ENCODE peak calls at places on chromosomes 1 and 21, in eight cellular contexts. K is upper lobe of right lung; B is pancreas; R is lower lobe of right lung; L is body of pancreas; O is GM23248; J is CD8-positive, alpha-beta memory T cell; G is HAP-1. X is an unnamed sample. For H3K4me1, the result is how much of the 10 kb centered on the place peaks cover.

GRCh38 chr1:1315435-1315901 is 7.1 kb downstream of the PUSL1 start:
- DNase-seq in K (no peak), B (no peak), R (no peak), L (no peak), O (no peak), J (no peak), G (no peak), X (no peak)

GRCh38 chr1:93841771-93842170 is 37.2 kb downstream of the DNTTIP2 start:
- DNase-seq in K (no peak), B (no peak), R (no peak), L (no peak), O (no peak), J (no peak), G (no peak), X (no peak)

GRCh38 chr1:96538883-96539282 is 182.7 kb upstream of the PTBP2 start:
- DNase-seq in K (no peak), B (no peak), R (no peak), L (peak), O (peak), J (no peak), G (no peak), X (no peak)

GRCh38 chr1:17207046-17207445 is 2.1 kb downstream of the PADI1 start:
- DNase-seq in K (no peak), B (no peak), R (peak), L (peak), O (peak), J (peak), G (no peak), X (no peak)

GRCh38 chr1:145891143-145891542 is 5.5 kb upstream of the ANKRD35 start:
- DNase-seq in K (no peak), B (no peak), R (no peak), L (no peak), O (no peak), J (no peak), G (no peak), X (no peak)

GRCh38 chr21:42187976-42188653 is 30.8 kb upstream of the ABCG1 start:
- DNase-seq in K (no peak), B (no peak), R (peak), L (peak), O (peak), J (peak), G (no peak), X (peak)

GRCh38 chr21:29870814-29871213 is 69.0 kb downstream of the GRIK1 start:
- DNase-seq in K (no peak), B (no peak), R (no peak), L (no peak), O (no peak), J (no peak), G (no peak), X (no peak)

GRCh38 chr1:153220606-153221303 is 3.4 kb downstream of the PRR9 start:
- DNase-seq in K (no peak), B (no peak), R (no peak), L (no peak), O (no peak), J (no peak), G (no peak), X (no peak)

GRCh38 chr1:143699731-143700130 is 272.1 kb downstream of the FAM72C start:
- DNase-seq in K (no peak), B (no peak), R (no peak), L (no peak), O (no peak), J (no peak), G (no peak), X (no peak)

GRCh38 chr1:47940321-47940720 is 56.9 kb downstream of the TRABD2B start:
- DNase-seq in K (no peak), B (no peak), R (no peak), L (no peak), O (peak), J (no peak), G (no peak), X (no peak)

GRCh38 chr1:36156329-36157114 is 562 bp downstream of the MAP7D1 start:
- DNase-seq in K (peak), B (peak), R (peak), L (peak), O (peak), J (peak), G (peak), X (no peak)

GRCh38 chr1:175742790-175743459 is 470 bp downstream of the TNR start:
- DNase-seq in K (no peak), B (peak), R (no peak), L (peak), O (peak), J (no peak), G (peak), X (no peak)

GRCh38 chr1:153627797-153628626 is at the start of gene S100A1:
- DNase-seq in K (no peak), B (no peak), R (no peak), L (no peak), O (no peak), J (peak), G (no peak), X (no peak)

DNA sequence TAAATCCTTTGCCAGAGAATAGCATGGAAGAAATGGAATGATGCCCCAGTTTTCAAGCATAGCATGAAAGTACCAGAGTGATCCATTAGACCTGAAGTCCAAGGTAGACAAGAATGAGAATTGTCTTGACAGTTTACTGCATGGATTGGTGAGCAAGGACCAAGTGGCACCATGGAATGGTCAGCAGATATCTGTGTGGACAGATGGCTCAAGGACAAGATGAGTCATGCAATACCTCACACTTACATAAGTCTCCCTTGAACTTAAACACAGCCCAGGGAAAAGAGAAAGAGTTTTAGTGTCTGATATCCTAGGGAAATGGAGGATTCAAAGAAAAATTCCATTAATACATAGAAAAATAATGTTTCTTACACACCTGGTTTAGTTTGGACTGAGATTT is 195.2 kb downstream of the MRPL39 start:
- DNase-seq in K (no peak), B (no peak), R (no peak), L (no peak), O (no peak), J (no peak), G (no peak), X (no peak)
- H3K4me3 ChIP-seq in K (no peak), B (no peak), R (no peak), L (no peak), O (no peak), J (no peak), G (no peak), X (no peak)

GRCh38 chr1:12587981-12588620 is 29.9 kb downstream of the DHRS3 start:
- DNase-seq in K (no peak), B (no peak), R (no peak), L (no peak), O (no peak), J (no peak), G (no peak), X (no peak)
- H3K4me1 ChIP-seq in K (under half), B (under half), R (under half), L (under half), O (under half), J (under half), G (under half), X (under half)

DNA sequence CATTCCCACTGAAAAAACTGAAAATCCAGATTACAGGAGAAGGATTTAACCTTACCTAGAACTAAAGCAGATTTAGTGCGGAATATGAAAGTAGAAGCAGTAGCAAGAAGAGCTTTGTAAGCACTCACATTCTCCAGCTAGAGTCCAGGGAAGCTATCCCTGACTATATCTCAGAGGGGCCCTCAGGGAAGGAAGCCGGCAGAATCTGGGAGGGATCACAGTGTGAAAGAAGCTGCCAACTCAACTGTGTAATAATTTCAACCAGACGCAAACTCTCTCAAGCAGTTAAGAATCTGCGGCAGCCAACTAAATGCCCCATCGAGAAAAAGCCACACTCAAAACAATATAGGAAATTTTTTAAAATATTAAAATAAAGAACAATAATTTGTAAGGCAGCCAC is 163.8 kb downstream of the EIF4G3 start:
- DNase-seq in K (no peak), B (no peak), R (no peak), L (no peak), O (peak), J (no peak), G (no peak), X (no peak)
- H3K4me3 ChIP-seq in K (no peak), B (no peak), R (no peak), L (no peak), O (no peak), J (no peak), G (no peak), X (no peak)

GRCh38 chr21:44975720-44976555 is 36.1 kb downstream of the SLX9 start:
- DNase-seq in K (no peak), B (no peak), R (no peak), L (no peak), O (no peak), J (no peak), G (no peak), X (no peak)

GRCh38 chr21:44974676-44975075 is 34.8 kb downstream of the SLX9 start:
- DNase-seq in K (no peak), B (no peak), R (no peak), L (no peak), O (no peak), J (no peak), G (no peak), X (no peak)

GRCh38 chr21:44979687-44980561 is 40.1 kb downstream of the SLX9 start:
- DNase-seq in K (no peak), B (no peak), R (no peak), L (no peak), O (no peak), J (no peak), G (no peak), X (no peak)

GRCh38 chr21:44980562-44981489 is 41.0 kb downstream of the SLX9 start:
- DNase-seq in K (no peak), B (no peak), R (no peak), L (no peak), O (no peak), J (no peak), G (no peak), X (no peak)

DNA sequence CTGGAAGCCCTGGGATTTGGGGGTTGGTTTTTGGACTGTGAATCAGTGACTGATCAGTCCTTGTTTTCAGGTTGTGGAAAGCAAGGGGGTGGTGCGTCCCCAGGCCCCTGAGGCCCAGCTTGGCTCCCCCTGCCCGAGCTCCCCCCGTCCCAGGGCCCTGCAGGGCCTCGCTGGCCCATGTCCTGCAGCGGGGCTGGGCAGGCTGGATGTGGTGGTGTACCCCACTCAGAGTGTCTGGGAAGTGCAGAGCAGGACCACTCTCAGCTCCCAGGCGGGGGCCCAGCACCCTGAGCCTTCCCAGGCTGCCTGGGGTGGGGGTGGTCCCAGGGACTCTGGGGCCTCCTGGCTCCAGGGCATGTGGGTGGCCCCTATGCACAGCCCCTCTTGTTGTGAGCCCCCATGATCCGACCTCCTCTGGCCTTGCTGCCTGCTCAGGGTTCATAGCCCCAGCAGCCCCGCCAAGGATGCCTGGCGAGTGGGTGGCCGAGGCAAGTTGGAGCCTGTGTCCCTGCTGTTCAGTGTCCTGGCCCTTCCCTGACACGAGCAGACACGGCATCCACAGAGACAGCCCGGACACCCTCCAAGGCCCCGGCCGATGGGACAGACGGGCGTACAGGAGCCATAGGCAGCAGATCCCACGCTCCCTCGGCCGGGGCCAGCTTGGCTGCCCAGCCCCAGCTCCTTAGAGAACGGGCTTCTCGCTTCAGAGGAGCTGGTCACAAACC is 37.9 kb downstream of the SLX9 start:
- DNase-seq in K (no peak), B (no peak), R (no peak), L (no peak), O (no peak), J (no peak), G (no peak), X (no peak)
- H3K4me1 ChIP-seq in K (under half), B (under half), R (under half), L (under half), O (under half), J (under half), G (under half), X (under half)

DNA sequence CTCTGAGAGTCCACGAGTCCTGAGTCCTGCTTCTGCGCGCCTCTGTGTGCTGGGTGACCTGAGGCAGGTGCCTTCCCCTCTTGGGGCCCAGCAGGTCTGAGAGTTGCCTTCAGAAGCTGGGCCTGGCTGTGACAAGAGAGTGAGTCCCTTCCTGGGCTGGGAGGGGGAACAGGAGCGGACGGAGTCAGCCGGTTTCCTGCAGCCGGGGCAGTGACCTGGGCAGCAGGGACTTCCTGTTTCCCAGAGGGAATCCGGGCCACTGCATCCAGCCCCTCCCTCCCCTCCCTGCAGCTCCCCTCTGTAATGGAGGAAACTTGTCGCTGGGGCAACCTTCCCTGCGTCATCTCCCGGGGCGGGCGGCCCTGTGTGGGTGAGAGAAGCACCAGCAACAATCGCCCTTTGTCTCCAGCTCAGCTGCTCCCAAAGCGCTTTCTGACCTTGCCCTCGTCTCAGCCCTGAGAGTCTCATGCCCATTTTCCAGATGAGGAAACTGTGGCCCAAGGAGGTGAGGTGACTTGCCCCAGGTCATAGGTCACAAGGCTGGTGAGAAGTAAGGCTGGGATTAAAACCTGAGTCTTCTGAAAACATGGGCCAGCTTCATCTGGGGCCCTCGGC is 61.1 kb downstream of the SDC3 start:
- DNase-seq in K (peak), B (peak), R (peak), L (peak), O (no peak), J (no peak), G (no peak), X (no peak)
- H3K4me3 ChIP-seq in K (no peak), B (no peak), R (no peak), L (no peak), O (no peak), J (no peak), G (no peak), X (no peak)

GRCh38 chr1:37479255-37480124 is 5.1 kb downstream of the ZC3H12A start:
- DNase-seq in K (peak), B (peak), R (peak), L (peak), O (peak), J (peak), G (no peak), X (peak)
- H3K4me1 ChIP-seq in K (half or more), B (under half), R (half or more), L (half or more), O (under half), J (under half), G (under half), X (under half)

GRCh38 chr1:247104965-247105364 is 809 bp upstream of the ZNF669 start:
- DNase-seq in K (no peak), B (no peak), R (no peak), L (no peak), O (peak), J (no peak), G (no peak), X (no peak)
- H3K4me3 ChIP-seq in K (peak), B (no peak), R (peak), L (peak), O (peak), J (peak), G (no peak), X (no peak)

GRCh38 chr1:61117283-61117682 is 34.9 kb downstream of the NFIA start:
- DNase-seq in K (no peak), B (no peak), R (no peak), L (no peak), O (no peak), J (no peak), G (no peak), X (no peak)

GRCh38 chr1:61119085-61119484 is 36.7 kb downstream of the NFIA start:
- DNase-seq in K (no peak), B (no peak), R (no peak), L (no peak), O (no peak), J (no peak), G (no peak), X (no peak)

GRCh38 chr1:61114178-61114870 is 32.0 kb downstream of the NFIA start:
- DNase-seq in K (no peak), B (no peak), R (no peak), L (no peak), O (no peak), J (no peak), G (no peak), X (no peak)

GRCh38 chr1:61115436-61115835 is 33.1 kb downstream of the NFIA start:
- DNase-seq in K (no peak), B (no peak), R (no peak), L (no peak), O (no peak), J (no peak), G (no peak), X (no peak)

GRCh38 chr1:61116421-61116820 is 34.1 kb downstream of the NFIA start:
- DNase-seq in K (no peak), B (no peak), R (no peak), L (no peak), O (peak), J (no peak), G (no peak), X (no peak)
- H3K4me1 ChIP-seq in K (under half), B (under half), R (half or more), L (half or more), O (under half), J (under half), G (under half), X (under half)

X was measured in CD8-positive, alpha-beta T cell.